ENCODE peak calls at places on chromosomes 13 and 19, in six cellular contexts. One of them, this sample, is unnamed.

GRCh38 chr19:1455002-1455335 is 5.0 kb downstream of the APC2 start:
- DNase-seq in memory B cell: no peak
- DNase-seq in WTC11: no peak
- DNase-seq in GM23338: no peak
- DNase-seq in amniotic stem cell: no peak
- DNase-seq in activated T-cell treated with anti-CD3 and anti-CD28 coated beads, Interleukin-2, amount 50 U/mL, for 72 hours: no peak
- DNase-seq in this sample: peak

GRCh38 chr13:73421310-73421912 is 362.6 kb downstream of the KLF5 start:
- DNase-seq in activated T-cell treated with anti-CD3 and anti-CD28 coated beads, Interleukin-2, amount 50 U/mL, for 72 hours: peak
- DNase-seq in memory B cell: no peak
- DNase-seq in GM23338: no peak
- DNase-seq in WTC11: no peak
- DNase-seq in amniotic stem cell: no peak
- DNase-seq in this sample: peak

GRCh38 chr19:17765069-17765618 is 13.9 kb downstream of the FCHO1 start:
- DNase-seq in WTC11: no peak
- DNase-seq in activated T-cell treated with anti-CD3 and anti-CD28 coated beads, Interleukin-2, amount 50 U/mL, for 72 hours: no peak
- DNase-seq in amniotic stem cell: no peak
- DNase-seq in GM23338: no peak
- DNase-seq in memory B cell: no peak
- DNase-seq in this sample: peak

GRCh38 chr13:59425211-59425721 is 738.5 kb downstream of the DIAPH3 start:
- DNase-seq in activated T-cell treated with anti-CD3 and anti-CD28 coated beads, Interleukin-2, amount 50 U/mL, for 72 hours: no peak
- DNase-seq in WTC11: no peak
- DNase-seq in memory B cell: no peak
- DNase-seq in amniotic stem cell: no peak
- DNase-seq in GM23338: no peak
- DNase-seq in this sample: no peak

GRCh38 chr19:58562126-58563033 is 4.0 kb upstream of the UBE2M start:
- DNase-seq in GM23338: peak
- DNase-seq in WTC11: peak
- DNase-seq in activated T-cell treated with anti-CD3 and anti-CD28 coated beads, Interleukin-2, amount 50 U/mL, for 72 hours: peak
- DNase-seq in memory B cell: peak
- DNase-seq in amniotic stem cell: no peak
- DNase-seq in this sample: no peak

GRCh38 chr13:42137856-42138537 is 89.5 kb downstream of the DGKH start:
- DNase-seq in activated T-cell treated with anti-CD3 and anti-CD28 coated beads, Interleukin-2, amount 50 U/mL, for 72 hours: no peak
- DNase-seq in WTC11: no peak
- DNase-seq in amniotic stem cell: no peak
- DNase-seq in GM23338: no peak
- DNase-seq in memory B cell: no peak
- DNase-seq in this sample: no peak

GRCh38 chr13:30908416-30908980 is 2.4 kb downstream of the MEDAG start:
- DNase-seq in amniotic stem cell: no peak
- DNase-seq in activated T-cell treated with anti-CD3 and anti-CD28 coated beads, Interleukin-2, amount 50 U/mL, for 72 hours: no peak
- DNase-seq in GM23338: no peak
- DNase-seq in WTC11: no peak
- DNase-seq in memory B cell: no peak
- DNase-seq in this sample: no peak

GRCh38 chr19:22422220-22422619 is at the start of gene ZNF98:
- DNase-seq in WTC11: no peak
- DNase-seq in amniotic stem cell: no peak
- DNase-seq in activated T-cell treated with anti-CD3 and anti-CD28 coated beads, Interleukin-2, amount 50 U/mL, for 72 hours: no peak
- DNase-seq in memory B cell: no peak
- DNase-seq in GM23338: no peak
- DNase-seq in this sample: no peak

GRCh38 chr19:17645339-17645963 is 42.7 kb downstream of the UNC13A start:
- DNase-seq in GM23338: no peak
- DNase-seq in amniotic stem cell: no peak
- DNase-seq in WTC11: no peak
- DNase-seq in memory B cell: no peak
- DNase-seq in activated T-cell treated with anti-CD3 and anti-CD28 coated beads, Interleukin-2, amount 50 U/mL, for 72 hours: no peak
- DNase-seq in this sample: no peak

GRCh38 chr19:27676334-27676733 is 1536.6 kb downstream of the UQCRFS1 start:
- DNase-seq in WTC11: no peak
- DNase-seq in amniotic stem cell: no peak
- DNase-seq in memory B cell: no peak
- DNase-seq in GM23338: no peak
- DNase-seq in activated T-cell treated with anti-CD3 and anti-CD28 coated beads, Interleukin-2, amount 50 U/mL, for 72 hours: no peak
- DNase-seq in this sample: no peak